ENCODE peak calls at places on chromosomes 12 and 14, in five cellular contexts. F is IMR-90; R is CD4-positive, CD25-positive, alpha-beta regulatory T cell; C is H7; S is A673. Z is an unnamed sample. For H3K27me3 and H3K36me3, the result is how much of the 10 kb centered on the place peaks cover.

GRCh38 chr12:19205120-19205519 is 75.6 kb downstream of the PLEKHA5 start:
- DNase-seq in F (no peak), R (no peak), C (no peak), S (no peak), Z (no peak)

GRCh38 chr14:50039734-50040400 is 76.5 kb downstream of the VCPKMT start:
- DNase-seq in F (no peak), R (no peak), C (no peak), S (peak), Z (peak)

GRCh38 chr14:38737657-38738056 is 365.4 kb downstream of the SEC23A start:
- DNase-seq in F (no peak), R (no peak), C (no peak), S (no peak), Z (no peak)

GRCh38 chr14:35341454-35342159 is 49.4 kb downstream of the PSMA6 start:
- DNase-seq in F (peak), R (peak), C (peak), S (peak), Z (peak)

GRCh38 chr14:62682208-62682607 is 363.1 kb downstream of the KCNH5 start:
- DNase-seq in F (no peak), R (no peak), C (no peak), S (no peak), Z (no peak)

GRCh38 chr12:124493809-124494750 is 73.3 kb downstream of the NCOR2 start:
- DNase-seq in F (no peak), R (peak), C (peak), S (no peak), Z (no peak)

GRCh38 chr12:94289551-94290312 is 141.4 kb downstream of the PLXNC1 start:
- DNase-seq in F (peak), R (no peak), C (no peak), S (peak), Z (peak)

GRCh38 chr12:115670869-115671268 is 606.6 kb downstream of the MED13L start:
- DNase-seq in F (no peak), R (no peak), C (no peak), S (no peak), Z (no peak)

GRCh38 chr14:25537846-25538455 is 488.0 kb upstream of the STXBP6 start:
- DNase-seq in F (no peak), R (no peak), C (peak), S (peak), Z (peak)

GRCh38 chr14:93520053-93520607 is 89.4 kb downstream of the UNC79 start:
- DNase-seq in F (no peak), R (no peak), C (no peak), S (no peak), Z (no peak)

GRCh38 chr14:30375280-30375892 is 183.6 kb upstream of the G2E3 start:
- DNase-seq in F (peak), R (peak), C (peak), S (peak), Z (peak)

GRCh38 chr14:81516941-81517797 is 16.5 kb downstream of the SEL1L start:
- DNase-seq in F (peak), R (no peak), C (peak), S (no peak), Z (no peak)

GRCh38 chr12:674272-674781 is 11.1 kb upstream of the NINJ2 start:
- DNase-seq in F (peak), R (peak), C (no peak), S (peak), Z (no peak)

GRCh38 chr12:40168868-40169267 is 55.9 kb upstream of the LRRK2 start:
- DNase-seq in F (no peak), R (peak), C (no peak), S (no peak), Z (no peak)

GRCh38 chr12:3996322-3996721 is 123.1 kb upstream of the PARP11 start:
- DNase-seq in F (no peak), R (no peak), C (peak), S (no peak), Z (no peak)

GRCh38 chr14:104085032-104085888 is at the start of gene ASPG:
- DNase-seq in F (no peak), R (no peak), C (peak), S (no peak), Z (no peak)

GRCh38 chr14:24849471-24849870 is 200.5 kb downstream of the STXBP6 start:
- DNase-seq in F (peak), R (no peak), C (no peak), S (no peak), Z (no peak)

GRCh38 chr14:37870947-37871346 is 275.5 kb downstream of the TTC6 start:
- DNase-seq in F (no peak), R (no peak), C (no peak), S (no peak), Z (no peak)

GRCh38 chr12:49888461-49889151 is 15.1 kb downstream of the FAIM2 start:
- DNase-seq in F (no peak), R (no peak), C (no peak), S (no peak), Z (no peak)

GRCh38 chr12:39459027-39459434 is 16.1 kb upstream of the KIF21A start:
- DNase-seq in F (no peak), R (no peak), C (no peak), S (no peak), Z (no peak)

GRCh38 chr14:61514927-61515326 is 180.4 kb upstream of the HIF1A start:
- DNase-seq in F (no peak), R (no peak), C (no peak), S (no peak), Z (no peak)

GRCh38 chr14:60815371-60815770 is 80.8 kb downstream of the MNAT1 start:
- DNase-seq in F (no peak), R (peak), C (no peak), S (no peak), Z (no peak)

GRCh38 chr14:103123128-103123633 is at the start of gene TNFAIP2:
- DNase-seq in F (no peak), R (no peak), C (peak), S (no peak), Z (peak)

GRCh38 chr14:102182901-102183619 is 43.4 kb downstream of the WDR20 start:
- DNase-seq in F (no peak), R (no peak), C (no peak), S (no peak), Z (peak)

GRCh38 chr14:103073876-103074698 is 9.9 kb upstream of the LBHD2 start:
- DNase-seq in F (no peak), R (no peak), C (peak), S (no peak), Z (no peak)

GRCh38 chr14:103846569-103847438 is 571 bp downstream of the PPP1R13B start:
- DNase-seq in F (no peak), R (peak), C (peak), S (no peak), Z (peak)

GRCh38 chr12:89826468-89826867 is 117.8 kb upstream of the ATP2B1 start:
- DNase-seq in F (no peak), R (no peak), C (no peak), S (no peak), Z (no peak)

GRCh38 chr14:100988956-100989355 is 85.4 kb upstream of the RTL1 start:
- DNase-seq in F (no peak), R (no peak), C (no peak), S (no peak), Z (no peak)

GRCh38 chr12:18217981-18218380 is 43.3 kb upstream of the PIK3C2G start:
- DNase-seq in F (peak), R (no peak), C (no peak), S (no peak), Z (no peak)

GRCh38 chr12:46260153-46260912 is 8.5 kb downstream of the SLC38A1 start:
- DNase-seq in F (peak), R (no peak), C (no peak), S (no peak), Z (no peak)
- H3K4me3 ChIP-seq in F (peak), R (peak), C (no peak), S (no peak), Z (no peak)

DNA sequence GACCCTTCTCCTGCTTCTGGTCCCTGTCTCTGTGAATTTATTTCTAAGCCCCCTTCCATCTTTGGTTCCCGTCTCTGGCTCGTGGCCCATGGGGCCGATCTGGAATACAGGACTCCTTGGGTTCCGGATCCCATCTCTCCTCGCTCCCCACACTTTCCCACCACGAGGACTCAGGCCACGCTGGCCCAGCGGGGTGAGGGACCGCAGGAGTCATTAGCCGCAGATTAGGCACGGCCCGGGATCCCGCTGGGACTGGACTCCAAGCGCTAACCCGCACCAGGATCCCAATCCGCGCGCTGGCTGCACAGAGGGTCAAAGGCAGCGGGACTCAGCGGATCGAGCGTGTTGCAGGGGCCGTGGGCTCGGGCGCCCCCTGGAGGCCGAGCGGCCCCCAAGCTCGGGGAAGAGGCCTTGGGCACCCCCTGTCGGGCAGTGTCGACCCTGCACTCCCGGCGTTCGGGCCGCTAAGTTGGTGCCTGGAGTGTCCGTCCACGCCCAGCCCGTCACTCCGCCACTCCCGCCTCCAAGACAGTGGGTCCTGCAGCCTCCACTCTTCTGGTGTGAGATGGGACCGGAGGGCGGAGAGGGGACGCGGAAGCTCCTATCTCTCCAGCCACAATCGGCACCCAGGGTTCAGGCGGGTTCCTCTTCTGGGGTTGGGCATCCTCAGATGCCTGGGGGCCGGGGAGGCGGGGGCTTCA is 9.5 kb downstream of the SHMT2 start:
- DNase-seq in F (peak), R (peak), C (peak), S (peak), Z (peak)
- H3K27me3 ChIP-seq in F (under half), R (under half), C (half or more), S (under half), Z (under half)

GRCh38 chr12:106879612-106880011 is 76.1 kb upstream of the TMEM263 start:
- DNase-seq in F (no peak), R (no peak), C (no peak), S (no peak), Z (no peak)
- H3K36me3 ChIP-seq in F (under half), R (half or more), C (under half), S (under half), Z (under half)

DNA sequence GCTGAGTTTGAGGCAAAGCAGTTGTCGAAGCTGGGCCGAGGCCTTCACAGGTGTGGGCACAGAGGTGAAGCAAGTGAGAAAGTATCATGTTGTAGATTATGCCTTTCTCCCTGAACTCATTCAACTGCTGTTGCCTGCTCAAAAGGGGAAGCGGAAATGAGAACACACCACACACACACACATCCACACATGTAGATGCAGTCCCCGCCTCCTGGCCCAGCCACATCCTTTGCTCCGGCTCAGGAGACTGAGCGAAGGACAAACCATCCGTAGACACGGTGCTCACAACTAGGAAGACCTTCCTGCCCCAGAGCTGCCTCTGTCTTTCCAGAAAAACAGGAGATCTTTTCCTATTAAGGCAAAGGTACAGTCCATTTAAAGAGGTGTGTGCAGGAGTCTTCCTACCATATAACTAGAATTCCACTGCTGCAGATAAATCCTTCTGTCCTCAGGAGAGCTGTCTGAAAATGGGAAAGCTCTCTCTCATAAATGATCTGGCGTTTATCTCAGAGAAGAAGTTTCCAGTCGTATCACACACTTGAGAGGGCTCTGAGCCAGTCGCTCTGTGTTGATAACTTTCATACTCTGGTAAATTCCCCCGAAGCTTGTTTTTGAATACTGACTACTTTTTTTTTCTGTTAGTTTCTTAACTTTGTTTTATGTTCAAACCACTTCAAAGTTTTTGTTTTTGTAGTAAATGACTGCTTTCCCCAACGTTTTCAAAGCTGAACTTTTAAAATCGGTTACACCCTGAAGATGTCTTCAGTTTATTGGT is at the start of gene TESPA1:
- DNase-seq in F (no peak), R (peak), C (no peak), S (no peak), Z (no peak)
- H3K4me3 ChIP-seq in F (no peak), R (peak), C (no peak), S (no peak), Z (no peak)

GRCh38 chr14:36671149-36671548 is 9.5 kb downstream of the PAX9 start:
- DNase-seq in F (no peak), R (no peak), C (no peak), S (no peak), Z (no peak)
- H3K27me3 ChIP-seq in F (under half), R (under half), C (under half), S (under half), Z (under half)

GRCh38 chr12:8045952-8046944 is 13.7 kb downstream of the FOXJ2 start:
- DNase-seq in F (peak), R (peak), C (peak), S (peak), Z (peak)
- H3K36me3 ChIP-seq in F (half or more), R (half or more), C (under half), S (half or more), Z (under half)

GRCh38 chr12:53998900-53999236 is 1.1 kb upstream of the HOXC9 start:
- DNase-seq in F (no peak), R (no peak), C (no peak), S (no peak), Z (no peak)
- H3K4me3 ChIP-seq in F (no peak), R (no peak), C (no peak), S (peak), Z (peak)

Z was measured in MG63.